ENCODE peak calls at places on chromosomes 6 and 20, in four cellular contexts. U is HFF-Myc, B is breast epithelium, P is GM13977. L is an unnamed sample.

GRCh38 chr20:33158637-33159385 is 9.1 kb upstream of the BPIFA2 start:
- DNase-seq in B (no peak), P (no peak), U (no peak), L (no peak)

GRCh38 chr6:33091957-33092356 is 16.2 kb downstream of the HLA-DPB1 start:
- DNase-seq in B (no peak), P (peak), U (no peak), L (no peak)

GRCh38 chr6:169779092-169779815 is 27.8 kb downstream of the ERMARD start:
- DNase-seq in B (no peak), P (no peak), U (no peak), L (peak)

GRCh38 chr6:170237999-170238740 is 52.7 kb downstream of the DLL1 start:
- DNase-seq in U (no peak), P (no peak), B (no peak), L (no peak)

GRCh38 chr20:58511364-58511763 is 3.8 kb downstream of the APCDD1L start:
- DNase-seq in B (no peak), P (no peak), U (no peak), L (no peak)

GRCh38 chr6:56050530-56050929 is 175.1 kb upstream of the BMP5 start:
- DNase-seq in U (no peak), B (no peak), P (no peak), L (no peak)

GRCh38 chr6:35089935-35090505 is 51.1 kb downstream of the TCP11 start:
- DNase-seq in U (peak), P (peak), B (no peak), L (peak)

GRCh38 chr6:16800942-16801341 is 39.7 kb upstream of the ATXN1 start:
- DNase-seq in P (no peak), B (no peak), U (no peak), L (no peak)

GRCh38 chr6:112931835-112932234 is 584.7 kb downstream of the RFPL4B start:
- DNase-seq in U (no peak), B (no peak), P (no peak), L (no peak)

GRCh38 chr6:155354167-155354566 is 39.9 kb upstream of the TFB1M start:
- DNase-seq in B (no peak), U (no peak), P (no peak), L (no peak)

GRCh38 chr6:12077021-12077420 is 64.9 kb downstream of the HIVEP1 start:
- DNase-seq in B (no peak), P (no peak), U (no peak), L (no peak)

GRCh38 chr6:33000053-33000452 is 9.3 kb downstream of the HLA-DOA start:
- DNase-seq in U (no peak), P (peak), B (no peak), L (no peak)

GRCh38 chr6:40328988-40329545 is 258.1 kb downstream of the LRFN2 start:
- DNase-seq in B (no peak), P (no peak), U (no peak), L (no peak)

GRCh38 chr6:142014515-142014914 is 118.2 kb upstream of the GJE1 start:
- DNase-seq in B (no peak), U (peak), P (no peak), L (no peak)

GRCh38 chr6:73511796-73512195 is 9.0 kb downstream of the EEF1A1 start:
- DNase-seq in P (no peak), B (no peak), U (no peak), L (no peak)

GRCh38 chr6:157830354-157831017 is 7.4 kb downstream of the SNX9 start:
- DNase-seq in U (no peak), B (no peak), P (peak), L (no peak)

GRCh38 chr20:46118481-46119020 is 437 bp downstream of the CD40 start:
- DNase-seq in P (no peak), B (no peak), U (no peak), L (no peak)

GRCh38 chr20:37315293-37316110 is 26.0 kb downstream of the MANBAL start:
- DNase-seq in B (no peak), P (peak), U (no peak), L (no peak)

GRCh38 chr20:57647933-57648785 is 27.9 kb upstream of the ZBP1 start:
- DNase-seq in B (no peak), P (no peak), U (no peak), L (no peak)

GRCh38 chr20:49479785-49480184 is 2.7 kb downstream of the KCNB1 start:
- DNase-seq in U (no peak), P (no peak), B (no peak), L (no peak)

GRCh38 chr6:111478749-111479148 is 4.3 kb downstream of the REV3L start:
- DNase-seq in B (no peak), U (no peak), P (peak), L (no peak)

GRCh38 chr20:64099086-64099786 is 8.1 kb downstream of the NPBWR2 start:
- DNase-seq in P (no peak), B (no peak), U (no peak), L (no peak)

GRCh38 chr20:4949833-4950178 is 51.5 kb downstream of the SLC23A2 start:
- DNase-seq in P (peak), B (no peak), U (no peak), L (no peak)

GRCh38 chr6:134477991-134478635 is 160.2 kb upstream of the SGK1 start:
- DNase-seq in B (no peak), P (no peak), U (no peak), L (no peak)

GRCh38 chr6:35096129-35096852 is 44.8 kb downstream of the TCP11 start:
- DNase-seq in B (no peak), P (no peak), U (peak), L (no peak)

GRCh38 chr20:6265204-6265904 is 142.5 kb upstream of the FERMT1 start:
- DNase-seq in P (peak), B (no peak), U (peak), L (no peak)

GRCh38 chr6:35521235-35521634 is 8.5 kb upstream of the TULP1 start:
- DNase-seq in P (no peak), U (no peak), B (no peak), L (no peak)

GRCh38 chr20:54566224-54566750 is 90.9 kb downstream of the DOK5 start:
- DNase-seq in P (no peak), B (no peak), U (no peak), L (no peak)

DNA sequence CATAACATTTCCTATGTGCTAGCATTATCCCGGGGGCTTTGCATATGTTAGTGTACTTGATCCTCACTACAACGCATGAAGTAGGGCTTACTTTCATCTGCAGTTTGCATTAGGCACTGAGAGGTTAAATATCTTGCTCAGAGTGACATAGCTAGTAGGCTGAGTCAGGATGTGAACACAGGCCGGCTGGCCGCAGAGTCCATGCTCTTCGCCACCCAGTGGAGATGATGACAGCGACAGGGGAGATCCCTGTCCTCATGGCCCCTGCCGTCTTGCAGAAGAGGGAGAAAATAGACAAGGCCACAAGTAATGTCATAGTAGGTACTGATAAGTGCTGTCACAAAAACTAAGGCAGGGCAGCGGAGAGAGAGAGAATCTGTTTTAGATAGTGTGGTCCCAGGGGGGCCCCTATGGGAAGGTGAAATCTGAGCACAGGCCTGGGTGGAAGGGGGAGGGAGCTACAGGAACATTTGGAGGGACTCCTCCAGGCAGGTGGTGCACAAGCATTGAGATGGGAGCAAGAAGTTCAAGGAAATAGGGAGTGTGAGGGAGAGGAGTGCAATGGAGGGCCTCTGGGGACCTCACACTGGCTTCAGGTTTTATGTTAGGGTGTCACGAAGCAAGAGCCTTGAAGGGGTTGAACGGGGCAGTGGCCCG is 46.8 kb downstream of the LYRM4 start:
- DNase-seq in B (no peak), U (no peak), P (no peak), L (no peak)
- TF ChIP-seq CTCF in B (no peak), U (peak), P (no peak), L (no peak)

GRCh38 chr6:130367767-130368166 is 1.9 kb downstream of the TMEM200A start:
- DNase-seq in B (no peak), P (peak), U (no peak), L (no peak)

GRCh38 chr6:130369821-130370220 is 4.0 kb downstream of the TMEM200A start:
- DNase-seq in U (no peak), P (no peak), B (no peak), L (no peak)

GRCh38 chr6:130364224-130364780 is 1.5 kb upstream of the TMEM200A start:
- DNase-seq in U (no peak), B (no peak), P (no peak), L (no peak)

GRCh38 chr6:130365166-130366010 is 429 bp upstream of the TMEM200A start:
- DNase-seq in U (peak), P (peak), B (peak), L (peak)

DNA sequence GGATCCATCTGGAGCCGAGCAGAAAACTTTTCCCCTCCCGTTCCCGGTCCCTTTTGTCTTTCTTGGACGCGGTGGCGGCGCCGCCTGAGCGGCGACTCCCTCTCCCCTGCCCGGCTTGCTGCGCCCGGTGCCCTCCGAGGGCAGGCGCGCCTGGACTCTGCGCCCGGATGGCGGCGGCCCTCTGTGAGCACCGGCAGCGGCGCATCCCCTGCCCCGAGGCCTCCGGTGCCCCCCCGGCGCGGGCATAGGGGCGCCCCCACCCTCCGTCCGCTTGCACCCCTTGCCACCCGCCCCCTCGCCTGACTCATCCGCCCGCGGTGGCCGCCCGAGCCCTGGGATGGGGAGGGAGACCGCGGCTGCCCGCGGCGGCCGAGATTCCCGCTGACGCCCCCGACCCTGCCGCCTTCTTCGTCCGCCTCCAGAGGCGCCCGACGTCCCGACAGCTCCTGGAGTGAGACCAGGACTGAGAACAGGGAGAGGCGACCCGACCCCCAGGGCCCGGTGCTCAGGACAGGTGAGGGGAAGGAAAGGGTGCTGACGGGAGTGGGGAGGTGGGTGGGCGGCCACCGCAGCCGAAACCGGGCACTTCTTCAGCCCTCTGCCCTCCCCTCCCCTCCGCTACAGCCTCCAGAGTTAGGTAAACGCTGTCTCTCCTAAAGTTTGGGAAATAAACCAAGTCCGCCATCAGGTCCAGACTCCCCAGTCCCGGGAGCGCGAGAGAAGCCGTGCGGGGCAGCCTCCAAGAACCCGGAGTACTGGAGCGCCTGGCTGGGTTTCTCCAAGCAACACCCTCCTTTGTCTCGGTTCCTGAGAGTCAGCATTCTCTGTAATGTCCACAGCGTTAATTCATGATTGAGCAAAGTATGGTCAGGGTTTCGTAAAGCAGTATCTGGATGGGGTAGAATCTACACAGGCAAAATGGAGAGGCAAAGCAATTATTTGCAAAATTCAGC is at the start of gene TMEM200A:
- DNase-seq in U (no peak), P (peak), B (peak), L (peak)
- TF ChIP-seq CTCF in U (no peak), P (no peak), B (no peak), L (peak)

GRCh38 chr6:63351995-63352586 is 32.3 kb upstream of the LGSN start:
- DNase-seq in B (no peak), P (peak), U (peak), L (no peak)

GRCh38 chr6:63349401-63349800 is 29.6 kb upstream of the LGSN start:
- DNase-seq in P (no peak), U (no peak), B (no peak), L (no peak)

GRCh38 chr6:63355632-63356031 is 35.8 kb upstream of the LGSN start:
- DNase-seq in B (no peak), P (no peak), U (no peak), L (no peak)

GRCh38 chr6:63353282-63353630 is 33.5 kb upstream of the LGSN start:
- DNase-seq in U (no peak), P (no peak), B (no peak), L (no peak)

DNA sequence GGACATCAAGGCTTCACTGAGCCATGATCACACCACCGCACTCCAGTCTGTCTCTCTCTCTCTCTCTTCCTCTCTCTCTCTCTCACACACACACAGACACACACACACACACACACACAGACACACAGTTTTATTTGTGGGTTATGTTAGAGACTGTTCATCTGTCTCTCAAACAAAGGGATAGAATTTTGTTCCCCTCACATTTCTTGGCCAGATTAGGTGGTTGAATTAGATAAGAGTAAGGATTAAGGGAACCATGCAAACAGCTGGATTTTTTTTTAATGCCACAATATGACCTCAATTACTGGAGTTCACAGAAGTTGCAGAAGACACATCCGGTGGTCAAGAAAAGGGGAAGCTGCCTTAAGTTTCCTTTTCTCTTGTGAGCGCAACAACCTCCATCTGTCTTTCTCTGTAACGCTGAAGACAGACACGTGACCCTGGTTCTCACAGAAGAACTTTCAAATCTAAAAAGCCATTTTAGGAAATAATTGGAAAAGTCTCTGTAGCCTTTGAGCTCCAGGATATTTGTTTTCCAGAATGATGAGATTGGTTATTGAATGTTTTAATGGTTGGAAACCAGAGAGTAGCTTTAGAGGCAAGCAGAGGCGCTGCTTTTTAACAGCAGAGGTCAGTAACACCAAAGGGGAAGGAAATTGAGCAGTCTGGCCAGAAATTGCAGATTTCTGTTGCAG is 33.0 kb upstream of the LGSN start:
- DNase-seq in B (no peak), P (peak), U (no peak), L (no peak)
- TF ChIP-seq CTCF in B (peak), P (peak), U (peak), L (peak)

GRCh38 chr20:44723798-44724362 is 8.7 kb downstream of the CCN5 start:
- DNase-seq in P (no peak), B (no peak), U (no peak), L (no peak)

GRCh38 chr20:44724423-44725091 is 9.4 kb downstream of the CCN5 start:
- DNase-seq in U (no peak), B (no peak), P (no peak), L (no peak)

GRCh38 chr20:44728835-44729342 is 13.7 kb downstream of the CCN5 start:
- DNase-seq in P (no peak), U (no peak), B (peak), L (peak)

GRCh38 chr20:44725852-44726251 is 10.7 kb downstream of the CCN5 start:
- DNase-seq in P (no peak), B (no peak), U (no peak), L (no peak)

DNA sequence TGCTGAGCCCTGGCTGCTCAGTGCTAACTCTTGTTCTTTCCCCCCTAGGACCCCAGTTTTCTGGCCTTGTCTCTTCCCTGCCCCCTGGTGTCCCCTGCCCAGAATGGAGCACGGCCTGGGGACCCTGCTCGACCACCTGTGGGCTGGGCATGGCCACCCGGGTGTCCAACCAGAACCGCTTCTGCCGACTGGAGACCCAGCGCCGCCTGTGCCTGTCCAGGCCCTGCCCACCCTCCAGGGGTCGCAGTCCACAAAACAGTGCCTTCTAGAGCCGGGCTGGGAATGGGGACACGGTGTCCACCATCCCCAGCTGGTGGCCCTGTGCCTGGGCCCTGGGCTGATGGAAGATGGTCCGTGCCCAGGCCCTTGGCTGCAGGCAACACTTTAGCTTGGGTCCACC is 11.9 kb downstream of the CCN5 start:
- DNase-seq in P (no peak), U (no peak), B (no peak), L (no peak)
- TF ChIP-seq CTCF in P (no peak), U (no peak), B (no peak), L (no peak)

DNA sequence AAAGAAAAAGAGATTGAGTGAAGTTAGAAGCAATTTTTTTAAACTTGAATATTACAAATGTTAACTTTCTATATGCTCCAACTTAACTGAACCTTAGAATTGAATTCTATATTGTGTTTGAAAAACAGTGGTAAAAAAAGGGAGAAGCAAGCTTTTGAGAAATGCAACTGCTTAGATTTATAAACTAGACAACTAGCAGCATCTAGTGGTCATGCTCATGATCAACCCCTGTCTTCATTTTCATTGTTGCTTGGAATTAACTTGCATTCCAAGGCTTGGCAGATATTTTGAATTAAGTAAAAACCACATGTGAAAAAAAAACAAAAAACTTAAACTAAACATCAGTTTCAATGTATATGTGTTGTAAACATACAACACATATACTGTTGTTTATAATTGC is 113.1 kb downstream of the C6orf58 start:
- DNase-seq in P (no peak), U (peak), B (no peak), L (no peak)
- TF ChIP-seq CTCF in P (peak), U (peak), B (no peak), L (peak)

DNA sequence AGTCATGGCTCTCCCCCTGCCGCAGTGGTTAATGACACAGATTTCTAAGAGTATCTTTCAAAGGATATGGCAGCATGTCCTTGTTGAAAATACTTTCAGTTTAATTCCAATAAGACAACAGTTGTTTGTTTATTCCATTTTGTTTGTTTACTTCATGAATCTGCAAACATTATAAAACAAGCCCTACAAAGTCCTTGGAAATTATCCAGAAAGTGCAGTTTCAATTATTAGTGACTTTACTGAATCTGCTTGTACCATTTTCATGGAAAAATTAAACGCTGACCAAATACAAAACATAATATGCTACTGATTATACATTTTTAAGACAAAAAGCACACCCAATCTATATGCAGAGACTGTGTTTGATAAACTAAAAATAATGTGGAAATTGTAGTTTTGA is 3.3 kb downstream of the HEY2 start:
- DNase-seq in P (no peak), U (no peak), B (no peak), L (no peak)
- TF ChIP-seq CTCF in P (no peak), U (no peak), B (no peak), L (no peak)